ENCODE peak calls at places on chromosomes 4 and X, in six cellular contexts. M is heart left ventricle, C is tibial nerve, K is right cardiac atrium, V is MM.1S, S is ascending aorta. A is an unnamed sample. For H3K27me3, the result is how much of the 10 kb centered on the place peaks cover.

GRCh38 chr4:161320377-161320776 is 843.4 kb downstream of the FSTL5 start:
- DNase-seq in M (no peak), C (no peak), K (no peak), V (peak), S (no peak), A (peak)

GRCh38 chr4:86977621-86978184 is 42.9 kb downstream of the AFF1 start:
- DNase-seq in M (no peak), C (no peak), K (no peak), V (no peak), S (no peak), A (no peak)

GRCh38 chrX:104681214-104681613 is 115.2 kb downstream of the IL1RAPL2 start:
- DNase-seq in M (no peak), C (no peak), K (no peak), V (no peak), S (no peak), A (no peak)

GRCh38 chr4:78653655-78654054 is 102.1 kb downstream of the ANXA3 start:
- DNase-seq in M (no peak), C (no peak), K (no peak), V (no peak), S (no peak), A (no peak)

GRCh38 chrX:41085883-41086626 is 810 bp downstream of the USP9X start:
- DNase-seq in M (peak), C (peak), K (peak), V (peak), S (peak), A (peak)

GRCh38 chr4:151248519-151248918 is 28.4 kb upstream of the PRSS48 start:
- DNase-seq in M (no peak), C (no peak), K (no peak), V (no peak), S (no peak), A (no peak)

GRCh38 chrX:14673764-14674163 is 144.4 kb downstream of the GLRA2 start:
- DNase-seq in M (no peak), C (no peak), K (no peak), V (no peak), S (no peak), A (no peak)

GRCh38 chr4:25172964-25173917 is 13.0 kb upstream of the SEPSECS start:
- DNase-seq in M (no peak), C (peak), K (peak), V (no peak), S (peak), A (peak)

GRCh38 chr4:42904986-42905385 is 12.5 kb downstream of the GRXCR1 start:
- DNase-seq in M (no peak), C (no peak), K (no peak), V (no peak), S (no peak), A (no peak)

GRCh38 chr4:162502109-162502508 is 338.3 kb upstream of the FSTL5 start:
- DNase-seq in M (no peak), C (no peak), K (no peak), V (no peak), S (no peak), A (no peak)

GRCh38 chr4:7841071-7841470 is 98.6 kb downstream of the AFAP1 start:
- DNase-seq in M (no peak), C (no peak), K (no peak), V (no peak), S (no peak), A (no peak)

GRCh38 chr4:8316911-8317351 is 47.4 kb downstream of the HTRA3 start:
- DNase-seq in M (no peak), C (no peak), K (no peak), V (no peak), S (peak), A (no peak)

GRCh38 chr4:147139455-147140198 is 194.0 kb upstream of the TTC29 start:
- DNase-seq in M (no peak), C (no peak), K (no peak), V (peak), S (no peak), A (no peak)

GRCh38 chr4:11614426-11614825 is 185.7 kb upstream of the HS3ST1 start:
- DNase-seq in M (no peak), C (no peak), K (no peak), V (no peak), S (no peak), A (no peak)

GRCh38 chr4:108937066-108937465 is 174.2 kb upstream of the ETNPPL start:
- DNase-seq in M (no peak), C (no peak), K (no peak), V (no peak), S (no peak), A (no peak)

GRCh38 chr4:63459329-63459728 is 949.9 kb downstream of the TECRL start:
- DNase-seq in M (no peak), C (no peak), K (no peak), V (peak), S (no peak), A (no peak)

GRCh38 chr4:40763228-40763716 is 13.5 kb downstream of the NSUN7 start:
- DNase-seq in M (no peak), C (no peak), K (no peak), V (peak), S (no peak), A (no peak)

GRCh38 chrX:130770615-130771014 is 132.4 kb downstream of the ENOX2 start:
- DNase-seq in M (no peak), C (no peak), K (no peak), V (no peak), S (no peak), A (no peak)

GRCh38 chr4:87882321-87882720 is 49.6 kb downstream of the MEPE start:
- DNase-seq in M (no peak), C (no peak), K (no peak), V (no peak), S (no peak), A (no peak)

GRCh38 chr4:75985116-75985515 is 5.6 kb downstream of the SDAD1 start:
- DNase-seq in M (no peak), C (no peak), K (no peak), V (no peak), S (no peak), A (no peak)

GRCh38 chr4:13427599-13428325 is 56.4 kb downstream of the RAB28 start:
- DNase-seq in M (no peak), C (no peak), K (no peak), V (no peak), S (no peak), A (no peak)

GRCh38 chrX:153353416-153353815 is 19.5 kb downstream of the ZNF275 start:
- DNase-seq in M (no peak), C (no peak), K (no peak), V (no peak), S (no peak), A (no peak)

GRCh38 chr4:48297447-48297846 is 27.8 kb upstream of the TEC start:
- DNase-seq in M (no peak), C (no peak), K (no peak), V (no peak), S (no peak), A (no peak)

GRCh38 chrX:72045141-72045540 is 86.6 kb downstream of the RTL5 start:
- DNase-seq in M (no peak), C (no peak), K (no peak), V (no peak), S (peak), A (no peak)

GRCh38 chrX:50066318-50066937 is 134.4 kb downstream of the AKAP4 start:
- DNase-seq in M (no peak), C (no peak), K (no peak), V (no peak), S (no peak), A (no peak)

GRCh38 chr4:155866177-155866576 is at the start of gene ASIC5:
- DNase-seq in M (no peak), C (no peak), K (no peak), V (no peak), S (no peak), A (no peak)

GRCh38 chrX:150200820-150201287 is 162.3 kb upstream of the MAMLD1 start:
- DNase-seq in M (peak), C (peak), K (peak), V (no peak), S (peak), A (peak)

GRCh38 chr4:153488719-153489384 is 22.7 kb downstream of the TMEM131L start:
- DNase-seq in M (peak), C (no peak), K (peak), V (no peak), S (peak), A (no peak)

GRCh38 chr4:10093801-10094552 is 22.6 kb downstream of the WDR1 start:
- DNase-seq in M (peak), C (no peak), K (peak), V (no peak), S (peak), A (no peak)

GRCh38 chr4:11367371-11367770 is 61.3 kb downstream of the HS3ST1 start:
- DNase-seq in M (peak), C (peak), K (peak), V (no peak), S (no peak), A (peak)

GRCh38 chrX:124341361-124342132 is 4.8 kb upstream of the SH2D1A start:
- DNase-seq in M (no peak), C (no peak), K (no peak), V (no peak), S (no peak), A (no peak)

GRCh38 chr4:123352240-123352945 is 44.2 kb upstream of the SPRY1 start:
- DNase-seq in M (no peak), C (no peak), K (no peak), V (no peak), S (no peak), A (no peak)

GRCh38 chrX:134338527-134338926 is 101.5 kb downstream of the CCDC160 start:
- DNase-seq in M (no peak), C (no peak), K (no peak), V (no peak), S (no peak), A (no peak)

GRCh38 chr4:127045872-127046271 is 586.9 kb upstream of the INTU start:
- DNase-seq in M (no peak), C (no peak), K (no peak), V (no peak), S (no peak), A (no peak)

GRCh38 chr4:183758735-183759447 is 99.8 kb downstream of the TRAPPC11 start:
- DNase-seq in M (no peak), C (no peak), K (no peak), V (no peak), S (no peak), A (no peak)

GRCh38 chrX:110791206-110791605 is 4.4 kb downstream of the CHRDL1 start:
- DNase-seq in M (no peak), C (no peak), K (no peak), V (no peak), S (no peak), A (no peak)

GRCh38 chrX:110794601-110795000 is 1.0 kb downstream of the CHRDL1 start:
- DNase-seq in M (no peak), C (no peak), K (no peak), V (no peak), S (no peak), A (no peak)

GRCh38 chrX:110795645-110796510 is at the start of gene CHRDL1:
- DNase-seq in M (no peak), C (peak), K (peak), V (peak), S (no peak), A (peak)
- H3K27me3 ChIP-seq in M (under half), C (under half), K (under half), V (under half), S (under half), A (under half)

DNA sequence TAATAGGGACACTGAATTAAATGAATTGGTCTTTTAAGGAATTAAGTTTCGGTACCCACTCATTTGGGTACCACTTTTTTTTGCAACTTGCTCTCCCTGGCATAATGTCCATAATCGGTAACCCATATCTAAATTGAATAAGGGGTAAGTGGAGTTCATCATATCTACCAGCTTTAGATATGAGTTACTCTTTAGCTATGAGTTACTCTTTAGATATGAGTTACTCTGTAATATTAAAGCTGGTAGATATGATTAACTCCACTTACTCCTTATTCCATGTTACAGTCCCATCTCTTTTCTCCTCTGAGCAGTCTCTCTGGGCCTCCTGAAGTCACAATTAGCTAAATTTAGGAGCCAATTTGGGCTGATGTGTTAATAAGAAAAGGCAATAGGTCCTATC is 85.7 kb downstream of the TEX13C start:
- DNase-seq in M (no peak), C (no peak), K (no peak), V (no peak), S (no peak), A (no peak)
- H3K27me3 ChIP-seq in M (under half), C (under half), K (under half), V (under half), S (under half), A (under half)

GRCh38 chrX:40007746-40008705 is 89.7 kb downstream of the BCOR start:
- DNase-seq in M (no peak), C (no peak), K (no peak), V (no peak), S (no peak), A (no peak)

GRCh38 chrX:40005290-40006011 is 92.3 kb downstream of the BCOR start:
- DNase-seq in M (no peak), C (no peak), K (peak), V (no peak), S (no peak), A (no peak)

GRCh38 chrX:40004916-40005289 is 92.9 kb downstream of the BCOR start:
- DNase-seq in M (no peak), C (no peak), K (no peak), V (no peak), S (no peak), A (no peak)

GRCh38 chrX:40007136-40007535 is 90.6 kb downstream of the BCOR start:
- DNase-seq in M (no peak), C (no peak), K (peak), V (no peak), S (no peak), A (no peak)

DNA sequence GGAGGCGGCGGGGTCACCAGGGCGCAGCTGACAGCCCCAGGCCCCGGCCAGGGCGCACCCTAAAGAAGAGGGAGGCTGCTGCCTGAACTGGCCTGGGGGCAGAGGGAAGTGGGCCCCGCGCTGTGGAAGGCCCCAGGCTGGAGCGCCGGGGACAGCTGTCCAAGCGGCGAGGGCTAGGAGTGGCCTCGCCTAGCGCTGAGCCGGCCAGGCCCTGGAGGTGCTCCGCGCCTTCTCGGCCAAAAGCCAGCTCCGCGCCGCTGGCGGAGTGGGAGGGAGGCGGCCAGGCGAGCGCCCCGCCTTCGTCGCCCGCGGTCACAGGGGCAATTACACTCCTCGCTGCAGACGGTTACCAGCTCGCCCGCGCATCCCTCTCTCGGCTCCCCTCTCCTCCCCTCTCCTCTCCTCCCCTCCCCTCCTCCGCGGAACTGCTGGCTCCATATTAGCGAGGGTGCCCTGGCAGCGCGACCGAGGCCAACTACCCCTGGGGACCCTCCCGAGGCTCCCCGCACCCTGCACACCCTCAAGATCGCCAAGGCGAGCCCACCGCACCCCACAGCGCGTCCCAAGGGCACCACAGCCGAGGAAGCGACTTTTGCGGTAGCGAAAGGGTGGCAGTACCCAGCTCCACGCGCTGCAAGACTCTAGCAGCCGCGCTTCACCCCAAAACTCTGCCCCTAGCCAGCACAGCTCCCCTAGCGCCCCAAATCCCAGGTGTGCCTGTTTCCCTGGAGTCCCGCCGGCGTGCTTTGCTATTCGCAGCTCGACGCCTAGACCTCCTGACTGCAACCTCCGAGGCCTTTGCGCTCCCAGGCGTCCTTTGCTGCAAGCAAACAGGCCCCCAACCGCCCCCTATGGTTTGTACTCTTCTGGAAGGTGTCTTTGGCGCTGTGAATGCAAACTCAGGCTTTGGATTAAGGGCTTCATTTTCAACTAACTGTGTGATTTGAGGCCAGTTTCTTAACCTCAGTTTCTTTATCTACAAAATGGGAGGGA is 91.4 kb downstream of the BCOR start:
- DNase-seq in M (peak), C (no peak), K (peak), V (peak), S (no peak), A (peak)
- H3K27me3 ChIP-seq in M (under half), C (under half), K (under half), V (under half), S (under half), A (under half)

GRCh38 chrX:12210196-12210815 is 72.0 kb downstream of the FRMPD4 start:
- DNase-seq in M (no peak), C (peak), K (no peak), V (no peak), S (no peak), A (peak)

GRCh38 chrX:12210921-12211320 is 72.6 kb downstream of the FRMPD4 start:
- DNase-seq in M (no peak), C (no peak), K (no peak), V (no peak), S (no peak), A (no peak)

DNA sequence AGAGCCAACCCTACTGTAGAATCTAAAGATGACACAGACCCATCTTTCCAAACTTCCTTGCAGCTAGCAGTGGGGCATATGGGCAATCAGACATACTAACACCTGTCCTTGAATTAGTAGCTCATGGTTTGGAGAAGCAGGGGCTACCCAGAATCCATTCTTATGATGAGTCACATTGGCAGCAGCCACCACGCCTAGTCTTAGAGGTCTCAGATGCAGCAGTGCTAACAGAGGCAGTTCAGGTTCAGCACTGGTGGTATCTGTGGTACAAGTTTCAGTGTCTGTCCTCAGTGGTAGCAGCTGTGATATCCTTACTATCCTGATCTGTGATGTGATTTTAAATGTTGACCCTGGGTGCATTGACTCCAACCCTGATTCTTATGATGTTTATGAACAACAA is 68.1 kb downstream of the FRMPD4 start:
- DNase-seq in M (no peak), C (no peak), K (no peak), V (no peak), S (no peak), A (no peak)
- H3K27me3 ChIP-seq in M (under half), C (under half), K (under half), V (under half), S (under half), A (under half)

GRCh38 chr4:3649491-3649890 is 116.7 kb upstream of the ADRA2C start:
- DNase-seq in M (no peak), C (no peak), K (no peak), V (no peak), S (no peak), A (no peak)

GRCh38 chr4:3645711-3646221 is 113.5 kb upstream of the LRPAP1 start:
- DNase-seq in M (peak), C (no peak), K (no peak), V (no peak), S (no peak), A (no peak)

GRCh38 chr4:3646280-3646679 is 114.1 kb upstream of the LRPAP1 start:
- DNase-seq in M (peak), C (no peak), K (no peak), V (no peak), S (no peak), A (no peak)

GRCh38 chr4:3648731-3649130 is 116.5 kb upstream of the LRPAP1 start:
- DNase-seq in M (no peak), C (no peak), K (no peak), V (no peak), S (no peak), A (no peak)

GRCh38 chr4:3648195-3648594 is 116.0 kb upstream of the LRPAP1 start:
- DNase-seq in M (no peak), C (no peak), K (no peak), V (no peak), S (no peak), A (no peak)
- H3K27me3 ChIP-seq in M (under half), C (under half), K (under half), V (half or more), S (under half), A (under half)

GRCh38 chr4:2141022-2141761 is 82.1 kb downstream of the NAT8L start:
- DNase-seq in M (no peak), C (no peak), K (no peak), V (peak), S (no peak), A (no peak)
- H3K27me3 ChIP-seq in M (under half), C (under half), K (under half), V (under half), S (under half), A (under half)

GRCh38 chr4:173532725-173533511 is 2.9 kb upstream of the HAND2 start:
- DNase-seq in M (no peak), C (no peak), K (no peak), V (no peak), S (no peak), A (no peak)
- H3K27me3 ChIP-seq in M (under half), C (half or more), K (under half), V (under half), S (under half), A (under half)